ENCODE peak calls at places on chromosomes 2 and 18, in seven cellular contexts. T, O, N, U, M, D and Y are unnamed samples.

GRCh38 chr18:78208052-78208451 is 771.6 kb upstream of the SALL3 start:
- DNase-seq in M (no peak), N (no peak), T (no peak), D (no peak), O (no peak), U (peak; percentile 66), Y (no peak)

GRCh38 chr18:55781481-55781957 is 193.5 kb upstream of the TCF4 start:
- DNase-seq in O (peak; percentile 76), N (peak; percentile 83), U (peak; percentile 72), D (no peak), M (peak; percentile 44), T (no peak), Y (peak; percentile 69)

GRCh38 chr18:6413554-6414117 is 1.1 kb downstream of the L3MBTL4 start:
- DNase-seq in M (no peak), N (no peak), T (no peak), U (peak; percentile 9), D (no peak), O (no peak), Y (no peak)

GRCh38 chr18:21997207-21998143 is 171.9 kb upstream of the GATA6 start:
- DNase-seq in M (peak; percentile 32), O (peak; percentile 53), D (no peak), U (peak; percentile 70), T (peak; percentile 51), N (peak; percentile 78), Y (peak; percentile 50)

GRCh38 chr18:25284861-25285574 is 66.9 kb downstream of the ZNF521 start:
- DNase-seq in M (no peak), U (peak; percentile 39), T (no peak), D (no peak), N (peak; percentile 21), O (peak; percentile 62), Y (no peak)

GRCh38 chr2:229431331-229431954 is 160.4 kb upstream of the PID1 start:
- DNase-seq in T (peak; percentile 43), N (peak; percentile 89), M (peak; percentile 56), D (peak; percentile 40), U (peak; percentile 44), O (peak; percentile 72), Y (peak; percentile 78)

GRCh38 chr2:137897082-137897481 is 67.2 kb upstream of the HNMT start:
- DNase-seq in T (no peak), U (no peak), O (no peak), N (no peak), D (no peak), M (no peak), Y (no peak)

GRCh38 chr2:142094233-142094632 is 36.6 kb downstream of the LRP1B start:
- DNase-seq in O (no peak), U (no peak), M (no peak), N (no peak), D (no peak), T (no peak), Y (no peak)

GRCh38 chr2:73307720-73308119 is 14.4 kb upstream of the EGR4 start:
- DNase-seq in O (no peak), N (no peak), U (no peak), D (no peak), M (no peak), T (no peak), Y (no peak)

GRCh38 chr18:23452347-23452727 is 750 bp upstream of the RIOK3 start:
- DNase-seq in U (no peak), N (no peak), M (no peak), O (no peak), D (no peak), T (no peak), Y (no peak)

GRCh38 chr2:121686218-121686617 is 37.0 kb upstream of the CLASP1 start:
- DNase-seq in T (no peak), D (no peak), M (no peak), N (no peak), U (peak; percentile 65), O (no peak), Y (no peak)

GRCh38 chr2:202434472-202434871 is 58.3 kb downstream of the BMPR2 start:
- DNase-seq in T (no peak), O (no peak), U (no peak), N (no peak), M (no peak), D (no peak), Y (no peak)

GRCh38 chr18:50986360-50987087 is 18.7 kb downstream of the ELAC1 start:
- DNase-seq in U (no peak), T (no peak), D (no peak), M (no peak), N (no peak), O (peak; percentile 84), Y (peak; percentile 23)

GRCh38 chr18:79590191-79591039 is 89.2 kb upstream of the CTDP1 start:
- DNase-seq in D (no peak), U (no peak), T (no peak), O (peak; percentile 62), M (no peak), N (no peak), Y (no peak)

GRCh38 chr2:82344670-82345069 is 2040.1 kb upstream of the LRRTM1 start:
- DNase-seq in D (no peak), O (no peak), N (peak; percentile 71), U (peak; percentile 54), T (no peak), M (no peak), Y (peak; percentile 62)

GRCh38 chr18:62326646-62327348 is 1.7 kb downstream of the TNFRSF11A start:
- DNase-seq in N (no peak), M (no peak), O (peak; percentile 9), D (no peak), U (no peak), T (no peak), Y (peak; percentile 16)

GRCh38 chr18:62327977-62328376 is 2.9 kb downstream of the TNFRSF11A start:
- DNase-seq in U (no peak), N (no peak), M (no peak), O (no peak), T (no peak), D (no peak), Y (no peak)

GRCh38 chr18:62324355-62324828 is 718 bp upstream of the TNFRSF11A start:
- DNase-seq in N (peak; percentile 45), D (no peak), U (peak; percentile 28), O (peak; percentile 6), M (no peak), T (no peak), Y (no peak)

GRCh38 chr18:62324917-62325805 is at the start of gene TNFRSF11A:
- DNase-seq in D (no peak), M (peak; percentile 58), O (peak; percentile 44), N (peak; percentile 81), T (peak; percentile 52), U (peak; percentile 86), Y (peak; percentile 71)

DNA sequence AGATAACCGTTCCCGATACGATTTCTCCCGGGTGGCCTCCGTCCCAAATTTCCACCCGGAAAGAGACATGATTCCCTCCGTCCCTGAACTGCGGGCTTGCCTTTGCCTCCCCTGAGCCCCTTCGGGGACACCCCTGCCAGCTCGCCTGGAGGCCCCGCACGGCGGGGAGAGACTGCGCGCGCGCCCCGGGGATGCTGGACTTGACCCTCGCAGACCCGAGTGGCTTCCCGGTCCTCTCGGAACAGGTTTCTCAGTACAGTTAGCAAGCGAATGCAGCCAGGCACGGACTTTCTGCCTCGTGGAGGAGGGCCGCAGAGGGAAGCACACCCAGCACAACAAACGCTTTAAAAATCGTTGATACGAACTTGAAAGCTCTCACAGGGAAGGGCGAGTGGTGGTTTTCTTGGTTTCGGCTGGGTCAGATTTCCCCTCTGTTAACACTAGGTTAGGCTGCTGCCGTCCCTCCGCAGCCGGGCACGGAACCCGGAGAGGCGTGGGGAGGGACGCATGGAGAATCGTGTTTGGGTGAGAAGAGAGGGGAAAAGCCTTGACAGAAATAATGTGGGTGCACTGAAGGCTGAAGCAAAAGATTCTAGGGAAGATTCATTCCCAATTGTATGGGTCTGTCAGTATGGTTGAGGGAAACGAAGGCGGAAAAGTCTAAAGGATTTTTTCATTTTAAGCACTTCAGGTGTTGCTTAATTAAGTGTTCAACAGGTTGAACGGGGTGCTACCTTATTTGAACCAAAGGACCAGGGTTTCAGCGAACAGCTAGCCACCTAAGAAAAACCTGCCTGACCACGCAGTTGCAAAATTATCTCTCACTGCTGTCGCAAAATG is 916 bp downstream of the TNFRSF11A start:
- DNase-seq in D (no peak), O (peak; percentile 48), M (peak; percentile 17), N (peak; percentile 59), T (peak; percentile 27), U (peak; percentile 37), Y (peak; percentile 40)
- TF ChIP-seq EZH2 in D (peak; percentile 70), O (peak; percentile 96), M (peak; percentile 27), N (peak; percentile 8), T (no peak), U (peak; percentile 79), Y (no peak)

GRCh38 chr2:60883896-60884295 is 2.5 kb downstream of the REL start:
- DNase-seq in N (no peak), M (no peak), O (no peak), U (no peak), D (no peak), T (no peak), Y (no peak)

GRCh38 chr2:60886962-60887361 is 5.6 kb downstream of the REL start:
- DNase-seq in M (no peak), N (no peak), U (no peak), D (no peak), O (no peak), T (no peak), Y (no peak)

GRCh38 chr2:60882971-60883753 is 1.8 kb downstream of the REL start:
- DNase-seq in U (peak; percentile 18), D (no peak), M (peak; percentile 40), N (peak; percentile 17), T (peak; percentile 65), O (peak; percentile 39), Y (peak; percentile 16)

GRCh38 chr2:60884795-60885194 is 3.4 kb downstream of the REL start:
- DNase-seq in U (no peak), O (peak; percentile 71), D (no peak), T (no peak), N (no peak), M (peak; percentile 63), Y (no peak)

GRCh38 chr2:60885683-60886082 is 4.3 kb downstream of the REL start:
- DNase-seq in N (no peak), D (no peak), T (no peak), U (no peak), O (no peak), M (no peak), Y (no peak)
- H3K4me3 ChIP-seq in N (no peak overlapping the region), D (peak overlapping the region; percentile 94), T (no peak overlapping the region), U (no peak overlapping the region), O (no peak overlapping the region), M (peak overlapping the region; percentile 18), Y (no peak overlapping the region)

DNA sequence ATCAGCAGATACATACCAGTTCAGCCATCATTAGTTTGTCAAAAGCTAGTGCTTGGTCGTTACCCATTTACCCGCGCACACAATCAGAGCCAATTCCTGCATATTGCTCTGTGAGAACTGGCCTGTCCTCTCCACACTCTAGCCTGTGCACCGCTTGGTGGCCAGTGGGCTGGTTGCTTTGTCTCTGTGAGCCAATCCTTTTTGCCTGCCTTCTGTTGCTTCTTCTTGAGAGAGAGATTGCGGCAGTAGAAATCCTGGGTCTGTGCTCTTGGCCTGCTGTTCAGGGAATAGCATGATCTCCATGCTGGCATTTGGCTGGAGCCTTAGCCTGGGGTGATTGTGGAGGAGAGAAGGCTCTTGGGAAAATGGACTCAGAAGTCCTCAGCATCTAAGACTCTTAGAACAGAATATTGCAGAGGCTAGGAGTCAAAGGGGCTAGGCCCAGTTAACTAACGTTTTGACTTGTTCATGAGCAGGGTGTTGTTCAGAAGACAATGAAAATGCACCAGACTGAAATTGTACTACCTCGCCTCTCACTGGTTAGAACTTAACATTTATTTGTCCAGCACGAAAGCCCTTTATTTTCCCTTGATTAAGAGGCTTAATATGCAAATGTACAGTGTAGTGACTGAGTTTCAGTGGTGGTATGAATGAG is 37.1 kb downstream of the MAP4K4 start:
- DNase-seq in T (no peak), O (no peak), D (no peak), U (peak; percentile 16), N (no peak), M (no peak), Y (no peak)
- H4K20me1 ChIP-seq in T (no peaks in the 10 kb centered on the region), O (peaks cover 21% of the 10 kb centered on the region), D (peaks cover 12% of the 10 kb centered on the region), U (peaks cover 100% of the 10 kb centered on the region), N (peaks cover 59% of the 10 kb centered on the region), M (no peaks in the 10 kb centered on the region), Y (peaks cover 75% of the 10 kb centered on the region)

GRCh38 chr18:49613141-49613641 is 51.3 kb downstream of the LIPG start:
- DNase-seq in U (peak; percentile 89), N (peak; percentile 88), T (no peak), O (no peak), D (no peak), M (peak; percentile 74), Y (no peak)
- TF ChIP-seq EZH2 in U (no peak), N (no peak), T (no peak), O (no peak), D (no peak), M (no peak), Y (no peak)